ENCODE peak calls at places on chromosomes 3 and 15, in ten cellular contexts. J is psoas muscle, T is cardiac fibroblast, X is sigmoid colon, Y is IMR-90, C is thoracic aorta, O is EL, M is H1, I is B cell, K is GM04504. A is an unnamed sample.

GRCh38 chr3:41418961-41419691 is 219.8 kb downstream of the CTNNB1 start:
- DNase-seq in T (peak; percentile 33), K (no peak), I (no peak), J (no peak), O (peak; percentile 73), M (no peak), Y (peak; percentile 45), C (no peak), X (no peak), A (no peak)

GRCh38 chr3:188834349-188834748 is 337.4 kb upstream of the TPRG1 start:
- DNase-seq in K (no peak), I (no peak), J (no peak), M (no peak), Y (no peak), C (no peak), X (no peak), T (no peak), O (no peak), A (no peak)

GRCh38 chr3:117278424-117279190 is 569.0 kb downstream of the TUSC7 start:
- DNase-seq in T (no peak), Y (peak; percentile 33), I (no peak), M (no peak), J (no peak), X (no peak), K (no peak), C (no peak), O (peak; percentile 18), A (no peak)

GRCh38 chr15:78456391-78456790 is 18.4 kb downstream of the IREB2 start:
- DNase-seq in Y (no peak), J (no peak), K (no peak), M (no peak), C (no peak), X (no peak), T (no peak), O (no peak), I (no peak), A (no peak)

GRCh38 chr15:74425634-74426033 is 8.1 kb downstream of the SEMA7A start:
- DNase-seq in M (no peak), Y (no peak), K (no peak), X (no peak), O (no peak), T (no peak), I (peak; percentile 21), C (no peak), J (no peak), A (no peak)

GRCh38 chr3:55897573-55898224 is 410.6 kb upstream of the WNT5A start:
- DNase-seq in C (no peak), O (peak; percentile 35), K (no peak), M (no peak), Y (peak; percentile 21), X (no peak), T (no peak), I (no peak), J (no peak), A (no peak)

GRCh38 chr3:174126990-174127758 is 729.6 kb downstream of the NLGN1 start:
- DNase-seq in X (no peak), J (no peak), M (no peak), K (no peak), I (no peak), Y (peak; percentile 25), C (no peak), T (no peak), O (peak; percentile 36), A (no peak)

GRCh38 chr3:62562017-62562416 is 188.7 kb upstream of the FEZF2 start:
- DNase-seq in T (peak; percentile 85), M (no peak), Y (peak; percentile 69), O (peak; percentile 82), J (no peak), X (no peak), I (no peak), K (peak; percentile 42), C (no peak), A (no peak)

GRCh38 chr15:56805466-56806146 is 72.3 kb upstream of the ZNF280D start:
- DNase-seq in J (no peak), T (peak; percentile 87), K (peak; percentile 56), Y (peak; percentile 87), O (peak; percentile 86), X (no peak), M (no peak), I (no peak), C (no peak), A (peak; percentile 59)

GRCh38 chr15:68537506-68537905 is 41.3 kb upstream of the CORO2B start:
- DNase-seq in K (no peak), T (no peak), I (no peak), M (no peak), Y (peak; percentile 53), X (no peak), C (no peak), O (no peak), J (no peak), A (peak; percentile 25)

GRCh38 chr3:138367912-138368311 is 19.5 kb downstream of the MRAS start:
- DNase-seq in O (no peak), X (peak; percentile 72), C (peak; percentile 34), M (no peak), K (no peak), I (no peak), T (peak; percentile 42), Y (peak; percentile 23), J (peak; percentile 74), A (no peak)

GRCh38 chr15:78455749-78456148 is 17.7 kb downstream of the IREB2 start:
- DNase-seq in C (no peak), T (no peak), I (no peak), Y (no peak), J (peak; percentile 65), X (no peak), M (no peak), K (peak; percentile 3), O (peak; percentile 3), A (no peak)

GRCh38 chr3:48155122-48155521 is 33.1 kb downstream of the CDC25A start:
- DNase-seq in I (no peak), T (peak; percentile 41), C (no peak), Y (peak; percentile 94), O (peak; percentile 80), K (peak; percentile 38), X (no peak), M (no peak), J (no peak), A (no peak)

GRCh38 chr3:166455724-166456123 is 618.5 kb upstream of the BCHE start:
- DNase-seq in C (no peak), J (no peak), I (no peak), O (no peak), Y (peak; percentile 47), M (no peak), T (no peak), X (no peak), K (no peak), A (no peak)

GRCh38 chr15:35117508-35118280 is 32.6 kb upstream of the NANOGP8 start:
- DNase-seq in J (no peak), Y (peak; percentile 5), I (no peak), K (no peak), T (no peak), C (no peak), X (no peak), M (no peak), O (no peak), A (no peak)

GRCh38 chr15:84983711-84984110 is 2.1 kb downstream of the PDE8A start:
- DNase-seq in X (no peak), T (no peak), M (no peak), O (no peak), C (no peak), I (no peak), K (no peak), Y (peak; percentile 23), J (no peak), A (no peak)

GRCh38 chr3:138625707-138626365 is 17.3 kb downstream of the FAIM start:
- DNase-seq in O (peak; percentile 56), C (no peak), Y (peak; percentile 79), J (no peak), X (no peak), M (no peak), T (peak; percentile 8), K (no peak), I (no peak), A (no peak)

GRCh38 chr15:60017538-60018199 is 13.6 kb downstream of the FOXB1 start:
- DNase-seq in I (no peak), J (no peak), M (no peak), K (no peak), O (peak; percentile 48), C (no peak), T (peak; percentile 26), Y (no peak), X (no peak), A (no peak)

GRCh38 chr15:96345560-96346389 is 15.3 kb downstream of the NR2F2 start:
- DNase-seq in X (peak; percentile 89), O (peak; percentile 64), K (no peak), Y (peak; percentile 83), I (peak; percentile 22), C (no peak), M (no peak), T (peak; percentile 87), J (peak; percentile 89), A (peak; percentile 86)

GRCh38 chr3:126911162-126912026 is 71.5 kb upstream of the PLXNA1 start:
- DNase-seq in X (no peak), J (peak; percentile 71), T (peak; percentile 86), Y (peak; percentile 90), M (peak; percentile 39), I (peak; percentile 86), C (no peak), O (peak; percentile 98), K (peak; percentile 90), A (peak; percentile 45)

GRCh38 chr3:27165348-27165747 is 203.8 kb downstream of the NEK10 start:
- DNase-seq in X (no peak), T (peak; percentile 83), J (no peak), Y (peak; percentile 42), O (peak; percentile 80), C (no peak), K (peak; percentile 86), I (no peak), M (no peak), A (no peak)

GRCh38 chr3:181210275-181210674 is 220.7 kb upstream of the DNAJC19 start:
- DNase-seq in K (no peak), J (no peak), I (no peak), C (no peak), O (no peak), T (peak; percentile 25), M (no peak), X (no peak), Y (peak; percentile 15), A (no peak)